ENCODE peak calls at places on chromosome 1, in six cellular contexts. One of them, this sample, is unnamed.

GRCh38 chr1:220170836-220171526 is 77.0 kb downstream of the IARS2 start:
- DNase-seq in thoracic aorta: no peak
- DNase-seq in astrocyte of the spinal cord: no peak
- DNase-seq in lower lobe of right lung: no peak
- DNase-seq in AG09309: no peak
- DNase-seq in vagina: no peak
- DNase-seq in this sample: no peak

GRCh38 chr1:235946570-235946981 is 79.9 kb upstream of the LYST start:
- DNase-seq in astrocyte of the spinal cord: peak
- DNase-seq in vagina: no peak
- DNase-seq in thoracic aorta: no peak
- DNase-seq in lower lobe of right lung: no peak
- DNase-seq in AG09309: peak
- DNase-seq in this sample: peak

GRCh38 chr1:17849216-17849615 is 94.1 kb downstream of the ACTL8 start:
- DNase-seq in thoracic aorta: no peak
- DNase-seq in lower lobe of right lung: no peak
- DNase-seq in vagina: no peak
- DNase-seq in AG09309: no peak
- DNase-seq in astrocyte of the spinal cord: no peak
- DNase-seq in this sample: peak

GRCh38 chr1:32741417-32742131 is 39.0 kb upstream of the SYNC start:
- DNase-seq in lower lobe of right lung: no peak
- DNase-seq in vagina: no peak
- DNase-seq in astrocyte of the spinal cord: no peak
- DNase-seq in thoracic aorta: no peak
- DNase-seq in AG09309: no peak
- DNase-seq in this sample: no peak

GRCh38 chr1:148354909-148355308 is 128.2 kb downstream of the PPIAL4G start:
- DNase-seq in thoracic aorta: no peak
- DNase-seq in vagina: no peak
- DNase-seq in lower lobe of right lung: no peak
- DNase-seq in AG09309: no peak
- DNase-seq in astrocyte of the spinal cord: no peak
- DNase-seq in this sample: no peak

GRCh38 chr1:83029916-83030315 is 969.0 kb downstream of the TTLL7 start:
- DNase-seq in lower lobe of right lung: no peak
- DNase-seq in AG09309: no peak
- DNase-seq in astrocyte of the spinal cord: peak
- DNase-seq in thoracic aorta: no peak
- DNase-seq in vagina: no peak
- DNase-seq in this sample: peak

GRCh38 chr1:37858931-37859506 is 373 bp downstream of the MTF1 start:
- DNase-seq in thoracic aorta: no peak
- DNase-seq in vagina: no peak
- DNase-seq in astrocyte of the spinal cord: no peak
- DNase-seq in lower lobe of right lung: no peak
- DNase-seq in AG09309: no peak
- DNase-seq in this sample: peak

GRCh38 chr1:58597076-58597475 is 20.0 kb upstream of the TACSTD2 start:
- DNase-seq in lower lobe of right lung: no peak
- DNase-seq in AG09309: no peak
- DNase-seq in thoracic aorta: no peak
- DNase-seq in astrocyte of the spinal cord: no peak
- DNase-seq in vagina: no peak
- DNase-seq in this sample: peak

GRCh38 chr1:41397020-41397419 is 35.8 kb downstream of the FOXO6 start:
- DNase-seq in astrocyte of the spinal cord: no peak
- DNase-seq in lower lobe of right lung: no peak
- DNase-seq in vagina: no peak
- DNase-seq in AG09309: no peak
- DNase-seq in thoracic aorta: no peak
- DNase-seq in this sample: no peak

GRCh38 chr1:64848812-64849211 is 103.9 kb downstream of the RAVER2 start:
- DNase-seq in AG09309: no peak
- DNase-seq in lower lobe of right lung: no peak
- DNase-seq in thoracic aorta: no peak
- DNase-seq in vagina: no peak
- DNase-seq in astrocyte of the spinal cord: no peak
- DNase-seq in this sample: no peak

GRCh38 chr1:93331412-93331811 is 14.3 kb upstream of the DR1 start:
- DNase-seq in thoracic aorta: no peak
- DNase-seq in AG09309: no peak
- DNase-seq in vagina: no peak
- DNase-seq in lower lobe of right lung: no peak
- DNase-seq in astrocyte of the spinal cord: no peak
- DNase-seq in this sample: no peak

GRCh38 chr1:228737613-228738012 is 2.3 kb downstream of the RHOU start:
- DNase-seq in lower lobe of right lung: no peak
- DNase-seq in vagina: no peak
- DNase-seq in AG09309: no peak
- DNase-seq in thoracic aorta: no peak
- DNase-seq in astrocyte of the spinal cord: no peak
- DNase-seq in this sample: no peak

GRCh38 chr1:16151200-16151708 is 4.6 kb downstream of the EPHA2 start:
- DNase-seq in thoracic aorta: no peak
- DNase-seq in astrocyte of the spinal cord: peak
- DNase-seq in vagina: no peak
- DNase-seq in lower lobe of right lung: no peak
- DNase-seq in AG09309: no peak
- DNase-seq in this sample: peak

GRCh38 chr1:29258189-29258973 is 22.1 kb downstream of the PTPRU start:
- DNase-seq in thoracic aorta: no peak
- DNase-seq in vagina: no peak
- DNase-seq in AG09309: no peak
- DNase-seq in astrocyte of the spinal cord: no peak
- DNase-seq in lower lobe of right lung: no peak
- DNase-seq in this sample: no peak

GRCh38 chr1:164914208-164914607 is 355.2 kb downstream of the PBX1 start:
- DNase-seq in lower lobe of right lung: no peak
- DNase-seq in AG09309: peak
- DNase-seq in thoracic aorta: no peak
- DNase-seq in astrocyte of the spinal cord: peak
- DNase-seq in vagina: no peak
- DNase-seq in this sample: peak

GRCh38 chr1:202540448-202540847 is 169.8 kb downstream of the SYT2 start:
- DNase-seq in lower lobe of right lung: no peak
- DNase-seq in astrocyte of the spinal cord: no peak
- DNase-seq in vagina: no peak
- DNase-seq in thoracic aorta: no peak
- DNase-seq in AG09309: no peak
- DNase-seq in this sample: no peak

GRCh38 chr1:237042467-237042891 is 495 bp downstream of the RYR2 start:
- DNase-seq in lower lobe of right lung: no peak
- DNase-seq in vagina: no peak
- DNase-seq in astrocyte of the spinal cord: no peak
- DNase-seq in thoracic aorta: no peak
- DNase-seq in AG09309: no peak
- DNase-seq in this sample: no peak

GRCh38 chr1:159071970-159072582 is 4.5 kb downstream of the AIM2 start:
- DNase-seq in thoracic aorta: no peak
- DNase-seq in vagina: no peak
- DNase-seq in lower lobe of right lung: no peak
- DNase-seq in AG09309: peak
- DNase-seq in astrocyte of the spinal cord: peak
- DNase-seq in this sample: peak

GRCh38 chr1:45326627-45327591 is at the start of gene HPDL:
- DNase-seq in AG09309: no peak
- DNase-seq in astrocyte of the spinal cord: peak
- DNase-seq in thoracic aorta: no peak
- DNase-seq in vagina: no peak
- DNase-seq in lower lobe of right lung: peak
- DNase-seq in this sample: peak

DNA sequence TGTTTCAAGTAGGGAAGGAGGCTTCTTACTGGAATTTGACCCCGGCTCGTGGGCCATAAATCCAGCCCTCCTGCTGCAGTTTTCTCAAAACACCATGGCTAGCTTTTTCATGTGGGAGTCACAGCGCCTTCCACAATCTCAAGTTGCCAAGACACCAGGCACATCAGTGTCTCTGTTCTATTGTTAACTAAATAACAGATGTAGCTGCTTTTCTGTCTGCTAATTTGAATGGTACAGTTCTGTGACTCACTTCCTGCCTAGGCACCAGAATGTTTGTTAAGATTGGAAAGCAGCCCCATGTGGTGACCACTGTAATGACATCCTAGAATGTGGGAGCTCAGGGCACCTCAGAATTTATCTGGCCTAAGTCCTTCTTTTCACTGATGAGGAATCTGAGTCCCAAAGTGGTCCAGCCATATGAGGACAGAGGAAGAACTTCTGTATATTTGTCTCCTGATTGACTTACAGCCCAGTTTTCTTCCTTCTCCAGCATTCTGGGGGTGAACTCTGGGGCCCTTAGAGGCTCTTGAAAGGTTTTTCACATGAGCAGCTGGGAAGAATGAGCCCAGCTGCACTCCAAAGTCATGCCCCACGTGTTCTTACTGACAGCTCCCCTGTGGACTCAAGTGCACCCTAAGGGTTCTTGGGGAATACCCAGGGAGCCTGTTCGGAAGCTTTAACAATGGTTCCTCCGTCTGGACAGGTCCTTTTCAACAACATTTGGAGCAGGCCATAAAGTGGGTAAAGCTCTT is 27.5 kb downstream of the TRIM45 start:
- DNase-seq in astrocyte of the spinal cord: peak
- DNase-seq in lower lobe of right lung: no peak
- DNase-seq in AG09309: no peak
- DNase-seq in thoracic aorta: peak
- DNase-seq in vagina: no peak
- DNase-seq in this sample: peak
- H3K4me3 ChIP-seq in astrocyte of the spinal cord: no peak
- H3K4me3 ChIP-seq in lower lobe of right lung: no peak
- H3K4me3 ChIP-seq in AG09309: no peak
- H3K4me3 ChIP-seq in thoracic aorta: peak
- H3K4me3 ChIP-seq in vagina: no peak
- H3K4me3 ChIP-seq in this sample: no peak

DNA sequence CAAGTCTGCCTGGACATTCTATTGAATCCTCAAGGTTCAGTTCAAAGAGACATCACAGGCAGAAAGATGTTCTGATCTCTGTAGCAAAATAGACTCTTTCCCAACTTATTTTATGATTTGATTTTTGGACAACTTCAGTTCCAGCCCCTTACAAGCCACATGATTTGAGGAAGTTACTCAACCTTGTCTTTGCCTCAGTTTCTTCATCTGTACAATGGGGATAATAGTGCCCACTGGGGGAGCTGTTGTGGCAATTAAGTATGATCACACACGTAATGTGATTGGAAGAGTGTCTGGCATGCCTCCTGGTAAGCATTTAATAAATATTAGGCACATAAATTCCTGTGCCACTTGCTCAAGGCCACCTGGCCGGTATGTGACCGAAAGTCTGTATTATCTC is 130.6 kb downstream of the DAB1 start:
- DNase-seq in astrocyte of the spinal cord: no peak
- DNase-seq in lower lobe of right lung: no peak
- DNase-seq in vagina: no peak
- DNase-seq in thoracic aorta: no peak
- DNase-seq in AG09309: no peak
- DNase-seq in this sample: no peak
- TF ChIP-seq CTCF in astrocyte of the spinal cord: no peak
- TF ChIP-seq CTCF in lower lobe of right lung: no peak
- TF ChIP-seq CTCF in vagina: no peak
- TF ChIP-seq CTCF in thoracic aorta: no peak
- TF ChIP-seq CTCF in AG09309: peak
- TF ChIP-seq CTCF in this sample: no peak

GRCh38 chr1:74314438-74314837 is 79.3 kb downstream of the TNNI3K start:
- DNase-seq in lower lobe of right lung: no peak
- DNase-seq in thoracic aorta: no peak
- DNase-seq in vagina: no peak
- DNase-seq in AG09309: no peak
- DNase-seq in astrocyte of the spinal cord: no peak
- DNase-seq in this sample: no peak

GRCh38 chr1:74317663-74318062 is 82.5 kb downstream of the TNNI3K start:
- DNase-seq in AG09309: no peak
- DNase-seq in vagina: no peak
- DNase-seq in thoracic aorta: no peak
- DNase-seq in astrocyte of the spinal cord: no peak
- DNase-seq in lower lobe of right lung: no peak
- DNase-seq in this sample: no peak

DNA sequence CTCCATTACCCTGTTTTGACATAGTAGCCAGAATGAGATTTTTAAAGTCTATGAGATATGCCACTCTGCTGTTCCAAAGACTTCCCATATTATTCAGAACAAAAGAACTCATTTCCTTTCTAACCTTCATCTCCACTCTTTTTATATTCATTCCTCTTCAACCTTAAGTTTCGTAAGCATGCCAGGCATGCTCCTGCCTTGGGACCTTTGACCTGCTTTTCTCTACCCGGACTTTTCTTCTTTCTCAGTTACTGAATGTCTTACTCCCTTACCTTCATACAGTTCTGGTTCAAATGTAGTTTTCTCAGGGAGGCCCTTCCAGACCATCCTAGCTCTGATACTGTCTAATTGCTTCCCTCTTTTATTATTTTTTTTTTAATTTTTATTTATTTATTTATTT is 81.1 kb downstream of the TNNI3K start:
- DNase-seq in vagina: no peak
- DNase-seq in astrocyte of the spinal cord: no peak
- DNase-seq in lower lobe of right lung: no peak
- DNase-seq in AG09309: no peak
- DNase-seq in thoracic aorta: no peak
- DNase-seq in this sample: no peak
- H3K4me3 ChIP-seq in vagina: no peak
- H3K4me3 ChIP-seq in astrocyte of the spinal cord: no peak
- H3K4me3 ChIP-seq in lower lobe of right lung: no peak
- H3K4me3 ChIP-seq in AG09309: no peak
- H3K4me3 ChIP-seq in thoracic aorta: no peak
- H3K4me3 ChIP-seq in this sample: no peak

GRCh38 chr1:46532498-46533178 is 18.8 kb downstream of the KNCN start:
- DNase-seq in AG09309: no peak
- DNase-seq in thoracic aorta: no peak
- DNase-seq in astrocyte of the spinal cord: peak
- DNase-seq in vagina: no peak
- DNase-seq in lower lobe of right lung: peak
- DNase-seq in this sample: peak

GRCh38 chr1:46532095-46532494 is 19.4 kb downstream of the KNCN start:
- DNase-seq in lower lobe of right lung: no peak
- DNase-seq in vagina: no peak
- DNase-seq in astrocyte of the spinal cord: no peak
- DNase-seq in thoracic aorta: no peak
- DNase-seq in AG09309: no peak
- DNase-seq in this sample: no peak

GRCh38 chr1:46530791-46531409 is 20.5 kb downstream of the KNCN start:
- DNase-seq in thoracic aorta: no peak
- DNase-seq in lower lobe of right lung: no peak
- DNase-seq in vagina: no peak
- DNase-seq in astrocyte of the spinal cord: no peak
- DNase-seq in AG09309: no peak
- DNase-seq in this sample: no peak

GRCh38 chr1:46535063-46535462 is 16.4 kb downstream of the KNCN start:
- DNase-seq in lower lobe of right lung: no peak
- DNase-seq in thoracic aorta: no peak
- DNase-seq in astrocyte of the spinal cord: no peak
- DNase-seq in vagina: no peak
- DNase-seq in AG09309: no peak
- DNase-seq in this sample: no peak

GRCh38 chr1:46533179-46533864 is 18.1 kb downstream of the KNCN start:
- DNase-seq in astrocyte of the spinal cord: no peak
- DNase-seq in vagina: no peak
- DNase-seq in AG09309: no peak
- DNase-seq in lower lobe of right lung: peak
- DNase-seq in thoracic aorta: no peak
- DNase-seq in this sample: peak
- TF ChIP-seq CTCF in astrocyte of the spinal cord: no peak
- TF ChIP-seq CTCF in vagina: no peak
- TF ChIP-seq CTCF in AG09309: no peak
- TF ChIP-seq CTCF in lower lobe of right lung: no peak
- TF ChIP-seq CTCF in thoracic aorta: no peak
- TF ChIP-seq CTCF in this sample: no peak

This sample was measured in foreskin fibroblast.